ENCODE peak calls at places on chromosomes 6 and 20, in seven cellular contexts. S is fibroblast of pulmonary artery; L is mucosa of gallbladder; A is SK-MEL-5; C is CD4-positive, CD25-positive, alpha-beta regulatory T cell; Z is Right ventricle myocardium superior; F is central memory CD8-positive, alpha-beta T cell. H is an unnamed sample.
A peak's percentile ranks its signal among the peaks of the same experiment; 100 is the strongest.

GRCh38 chr6:423799-424345 is 32.3 kb downstream of the IRF4 start:
- DNase-seq in S (no peak), L (no peak), A (no peak), C (no peak), Z (no peak), F (no peak), H (no peak)

GRCh38 chr6:1244278-1244677 is 67.6 kb upstream of the FOXQ1 start:
- DNase-seq in S (no peak), L (no peak), A (no peak), C (no peak), Z (no peak), F (no peak), H (no peak)

GRCh38 chr20:1950836-1951235 is 43.0 kb downstream of the PDYN start:
- DNase-seq in S (no peak), L (no peak), A (no peak), C (no peak), Z (no peak), F (no peak), H (no peak)

GRCh38 chr6:42313941-42314570 is 96.4 kb upstream of the MRPS10 start:
- DNase-seq in S (peak; percentile 53), L (no peak), A (no peak), C (no peak), Z (no peak), F (no peak), H (no peak)

GRCh38 chr6:144595266-144595665 is 310.1 kb downstream of the UTRN start:
- DNase-seq in S (peak; percentile 26), L (no peak), A (no peak), C (no peak), Z (no peak), F (no peak), H (no peak)

GRCh38 chr6:134425521-134426316 is 107.8 kb upstream of the SGK1 start:
- DNase-seq in S (peak; percentile 21), L (no peak), A (no peak), C (no peak), Z (no peak), F (no peak), H (no peak)

GRCh38 chr6:753486-753885 is 60.5 kb upstream of the EXOC2 start:
- DNase-seq in S (no peak), L (no peak), A (no peak), C (no peak), Z (no peak), F (no peak), H (no peak)

GRCh38 chr20:6765469-6766058 is 1.9 kb upstream of the BMP2 start:
- DNase-seq in S (peak; percentile 81), L (no peak), A (peak; percentile 79), C (no peak), Z (no peak), F (no peak), H (no peak)

GRCh38 chr20:58374027-58374850 is 14.8 kb upstream of the VAPB start:
- DNase-seq in S (no peak), L (no peak), A (no peak), C (no peak), Z (no peak), F (no peak), H (no peak)

GRCh38 chr6:47698342-47698787 is at the start of gene ADGRF4:
- DNase-seq in S (peak; percentile 81), L (peak; percentile 50), A (peak; percentile 2), C (no peak), Z (no peak), F (no peak), H (no peak)

GRCh38 chr20:58043122-58043865 is 185.2 kb downstream of the ANKRD60 start:
- DNase-seq in S (no peak), L (no peak), A (no peak), C (no peak), Z (no peak), F (no peak), H (no peak)

H was measured in stomach.